ENCODE peak calls at places on chromosomes 13 and 19, in four cellular contexts. K is AG10803; P is stimulated activated CD4-positive, alpha-beta T cell treated with anti-CD3 and anti-CD28 coated beads, Interleukin-1b, Interleukin-23, amount 100 ng/mL, for 1 hour; M is GM23338. R is an unnamed sample.

GRCh38 chr19:35276706-35277281 is 5.5 kb upstream of the HAMP start:
- DNase-seq in K (no peak), P (no peak), M (no peak), R (no peak)

GRCh38 chr13:113861433-113862030 is 2.3 kb downstream of the GAS6 start:
- DNase-seq in K (no peak), P (no peak), M (no peak), R (no peak)

GRCh38 chr13:35549481-35549880 is 73.0 kb upstream of the MAB21L1 start:
- DNase-seq in K (peak), P (no peak), M (no peak), R (peak)

GRCh38 chr13:32555613-32556012 is 17.0 kb upstream of the N4BP2L2 start:
- DNase-seq in K (no peak), P (no peak), M (no peak), R (no peak)

GRCh38 chr19:38617764-38618589 is at the start of gene MAP4K1:
- DNase-seq in K (no peak), P (no peak), M (peak), R (peak)

GRCh38 chr13:32134241-32134801 is 102.7 kb downstream of the FRY start:
- DNase-seq in K (no peak), P (no peak), M (no peak), R (no peak)

GRCh38 chr19:43526884-43527859 is at the start of gene ETHE1:
- DNase-seq in K (peak), P (no peak), M (peak), R (peak)

GRCh38 chr19:18932216-18932841 is 8.7 kb downstream of the HOMER3 start:
- DNase-seq in K (peak), P (peak), M (peak), R (peak)

GRCh38 chr19:16327911-16328823 is 3.5 kb downstream of the KLF2 start:
- DNase-seq in K (peak), P (no peak), M (no peak), R (peak)

GRCh38 chr13:86324191-86324590 is 525.0 kb upstream of the SLITRK6 start:
- DNase-seq in K (no peak), P (no peak), M (no peak), R (no peak)

GRCh38 chr19:6273701-6274601 is 5.8 kb downstream of the MLLT1 start:
- DNase-seq in K (peak), P (no peak), M (no peak), R (peak)

GRCh38 chr13:44106231-44107152 is 226.8 kb downstream of the LACC1 start:
- DNase-seq in K (no peak), P (no peak), M (no peak), R (no peak)

GRCh38 chr13:65856464-65856863 is 1373.7 kb downstream of the PCDH9 start:
- DNase-seq in K (peak), P (no peak), M (no peak), R (peak)

GRCh38 chr19:43784981-43785808 is 4.4 kb upstream of the KCNN4 start:
- DNase-seq in K (peak), P (no peak), M (peak), R (peak)

GRCh38 chr19:51546650-51547396 is 15.4 kb upstream of the SIGLEC6 start:
- DNase-seq in K (peak), P (no peak), M (no peak), R (peak)

GRCh38 chr19:12092065-12092867 is 27.7 kb downstream of the ZNF844 start:
- DNase-seq in K (peak), P (no peak), M (peak), R (peak)

GRCh38 chr19:36051236-36051635 is 2.8 kb downstream of the THAP8 start:
- DNase-seq in K (no peak), P (no peak), M (peak), R (no peak)

GRCh38 chr19:5057860-5058259 is 88.9 kb downstream of the KDM4B start:
- DNase-seq in K (peak), P (no peak), M (peak), R (no peak)

R was measured in fibroblast of villous mesenchyme.